ENCODE peak calls at places on chromosomes 4 and X, in five cellular contexts. Q is IMR-90, V is neuronal stem cell, T is H1, F is trophoblast cell. A is an unnamed sample.

GRCh38 chr4:70113656-70114055 is 40.4 kb upstream of the PRR27 start:
- DNase-seq in Q (no peak), V (no peak), T (no peak), F (no peak), A (no peak)

GRCh38 chr4:189845145-189845846 is 95.4 kb upstream of the FRG1 start:
- DNase-seq in Q (peak), V (no peak), T (no peak), F (no peak), A (peak)

GRCh38 chrX:15988661-15989603 is 134.3 kb upstream of the AP1S2 start:
- DNase-seq in Q (peak), V (no peak), T (no peak), F (peak), A (peak)

GRCh38 chr4:1081689-1082040 is 31.7 kb downstream of the RNF212 start:
- DNase-seq in Q (peak), V (no peak), T (no peak), F (no peak), A (peak)

GRCh38 chr4:139920552-139920951 is 233.4 kb downstream of the MAML3 start:
- DNase-seq in Q (no peak), V (no peak), T (no peak), F (no peak), A (no peak)

GRCh38 chr4:177401658-177402273 is 40.5 kb downstream of the AGA start:
- DNase-seq in Q (no peak), V (no peak), T (no peak), F (no peak), A (no peak)

GRCh38 chr4:37816006-37816405 is 10.5 kb upstream of the PGM2 start:
- DNase-seq in Q (no peak), V (no peak), T (no peak), F (no peak), A (no peak)

GRCh38 chr4:42654606-42655005 is 2.3 kb downstream of the ATP8A1 start:
- DNase-seq in Q (peak), V (no peak), T (no peak), F (no peak), A (peak)

GRCh38 chr4:186942745-186943606 is 219.3 kb upstream of the FAT1 start:
- DNase-seq in Q (peak), V (no peak), T (no peak), F (no peak), A (peak)

GRCh38 chr4:159206427-159206871 is 103.6 kb downstream of the RAPGEF2 start:
- DNase-seq in Q (peak), V (no peak), T (no peak), F (no peak), A (peak)

DNA sequence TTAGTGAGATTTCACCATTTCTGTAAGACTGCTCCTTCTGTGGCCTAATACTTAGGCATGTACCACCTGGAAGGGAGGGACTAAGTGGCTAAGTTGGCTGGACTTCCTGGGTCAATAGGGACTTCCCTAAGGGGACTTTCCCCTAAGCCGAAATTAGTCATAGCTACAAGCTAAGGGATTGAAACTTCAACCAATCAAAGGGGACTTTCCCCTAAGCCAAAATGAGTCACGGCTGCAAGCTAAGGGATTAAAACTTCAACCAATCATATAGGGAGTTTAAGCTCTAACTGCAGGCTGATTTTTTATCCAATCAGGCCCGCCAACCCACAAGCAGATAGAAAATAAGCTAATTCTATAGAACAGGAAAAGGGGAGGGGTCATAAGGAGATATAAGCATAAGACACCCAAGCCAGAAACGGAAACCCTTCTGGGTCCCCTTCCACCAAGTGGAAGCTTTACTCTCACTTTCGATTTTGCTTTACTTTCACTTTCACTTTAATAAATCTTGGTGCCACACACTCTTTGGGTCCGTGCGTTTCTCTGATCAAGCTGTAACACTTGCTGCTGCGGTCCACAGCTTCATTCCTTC is 382.8 kb downstream of the KLHL4 start:
- DNase-seq in Q (no peak), V (no peak), T (no peak), F (peak), A (peak)
- H3K4me3 ChIP-seq in Q (no peak), V (peak), T (no peak), F (no peak), A (no peak)

GRCh38 chr4:167934216-167934615 is 158.1 kb upstream of the ANXA10 start:
- DNase-seq in Q (no peak), V (no peak), T (no peak), F (peak), A (no peak)
- H3K14ac ChIP-seq in Q (no peak), V (no peak), T (no peak), F (no peak), A (no peak)

GRCh38 chr4:16827762-16828724 is 70.4 kb downstream of the LDB2 start:
- DNase-seq in Q (peak), V (no peak), T (no peak), F (no peak), A (no peak)
- H3K18ac ChIP-seq in Q (no peak), V (peak), T (no peak), F (no peak), A (no peak)

DNA sequence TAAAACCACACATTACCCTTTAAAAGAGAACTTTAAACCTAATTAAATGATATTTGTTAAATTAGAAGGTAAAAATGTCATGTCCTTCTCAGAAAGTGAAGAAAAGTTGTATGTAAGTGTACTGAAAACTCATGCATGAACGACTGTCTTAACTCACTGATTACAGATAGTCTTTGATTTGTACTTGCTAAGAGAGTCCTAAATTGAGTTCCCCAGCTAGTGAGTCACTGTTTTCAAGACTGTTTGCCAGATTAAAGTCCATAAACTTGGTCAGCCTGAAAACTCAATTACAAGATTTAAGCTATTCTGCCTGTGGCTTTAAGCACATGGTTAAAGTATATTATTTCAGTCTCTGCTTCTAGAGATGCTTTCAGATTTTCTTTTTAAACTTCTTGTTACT is 124.9 kb upstream of the ZCCHC13 start:
- DNase-seq in Q (peak), V (no peak), T (no peak), F (peak), A (peak)
- H3K4me3 ChIP-seq in Q (no peak), V (no peak), T (no peak), F (no peak), A (no peak)

DNA sequence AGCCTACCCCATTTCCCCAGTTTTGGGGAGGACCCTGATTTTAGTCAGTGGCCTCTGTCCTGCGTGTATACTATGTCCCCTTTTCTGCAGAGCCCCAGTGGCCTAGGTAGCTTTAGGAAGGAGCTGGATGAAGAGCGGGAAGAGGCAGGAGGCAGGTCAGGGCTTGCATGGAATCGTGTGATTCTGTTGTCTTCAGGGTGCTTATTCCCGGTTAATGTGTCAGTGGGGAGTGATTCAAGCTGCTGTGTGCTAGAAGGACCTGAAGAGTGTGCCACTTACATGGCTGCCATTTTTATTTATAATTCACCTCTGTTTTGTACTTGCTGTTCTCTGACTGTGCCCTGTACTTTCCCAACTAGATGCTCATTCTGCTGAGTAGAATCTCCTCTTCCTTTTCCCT is 127.3 kb upstream of the AMOT start:
- DNase-seq in Q (no peak), V (no peak), T (no peak), F (no peak), A (no peak)
- H3K14ac ChIP-seq in Q (no peak), V (no peak), T (no peak), F (peak), A (no peak)

GRCh38 chr4:24913099-24913445 is 230 bp upstream of the CCDC149 start:
- DNase-seq in Q (no peak), V (no peak), T (no peak), F (peak), A (no peak)
- H3K18ac ChIP-seq in Q (peak), V (peak), T (no peak), F (peak), A (peak)

GRCh38 chr4:108893474-108893873 is 130.6 kb upstream of the ETNPPL start:
- DNase-seq in Q (no peak), V (no peak), T (no peak), F (no peak), A (no peak)
- H3K4me3 ChIP-seq in Q (no peak), V (no peak), T (no peak), F (no peak), A (no peak)

GRCh38 chr4:25031077-25031606 is 396 bp upstream of the LGI2 start:
- DNase-seq in Q (no peak), V (peak), T (peak), F (peak), A (peak)
- H3K14ac ChIP-seq in Q (no peak), V (peak), T (no peak), F (no peak), A (no peak)